ENCODE peak calls at places on chromosomes 3 and 15, in four cellular contexts. One of them, this sample, is unnamed.

GRCh38 chr15:73897441-73898261 is 24.3 kb downstream of the TBC1D21 start:
- DNase-seq in stomach: peak
- DNase-seq in ovary: no peak
- DNase-seq in sigmoid colon: no peak
- DNase-seq in this sample: peak

GRCh38 chr3:187291512-187292132 is at the start of gene MASP1:
- DNase-seq in ovary: peak
- DNase-seq in sigmoid colon: no peak
- DNase-seq in stomach: no peak
- DNase-seq in this sample: peak

GRCh38 chr3:100700708-100701107 is 8.6 kb upstream of the TFG start:
- DNase-seq in stomach: no peak
- DNase-seq in sigmoid colon: no peak
- DNase-seq in ovary: no peak
- DNase-seq in this sample: no peak

GRCh38 chr3:177569193-177569592 is 371.9 kb upstream of the TBL1XR1 start:
- DNase-seq in stomach: no peak
- DNase-seq in sigmoid colon: no peak
- DNase-seq in ovary: no peak
- DNase-seq in this sample: no peak

GRCh38 chr3:10213156-10213792 is 35.0 kb upstream of the TATDN2 start:
- DNase-seq in sigmoid colon: no peak
- DNase-seq in stomach: no peak
- DNase-seq in ovary: no peak
- DNase-seq in this sample: no peak

GRCh38 chr15:87209891-87210649 is 1046.5 kb downstream of the NTRK3 start:
- DNase-seq in stomach: no peak
- DNase-seq in sigmoid colon: no peak
- DNase-seq in ovary: no peak
- DNase-seq in this sample: no peak

GRCh38 chr3:55164876-55165275 is 237.0 kb upstream of the LRTM1 start:
- DNase-seq in sigmoid colon: no peak
- DNase-seq in ovary: no peak
- DNase-seq in stomach: no peak
- DNase-seq in this sample: no peak

GRCh38 chr3:5376761-5377160 is 189.3 kb downstream of the EDEM1 start:
- DNase-seq in ovary: no peak
- DNase-seq in stomach: peak
- DNase-seq in sigmoid colon: no peak
- DNase-seq in this sample: no peak

GRCh38 chr3:45583021-45583851 is 11.3 kb upstream of the LIMD1 start:
- DNase-seq in ovary: peak
- DNase-seq in sigmoid colon: peak
- DNase-seq in stomach: no peak
- DNase-seq in this sample: no peak

GRCh38 chr3:184785856-184786255 is 26.1 kb upstream of the VPS8 start:
- DNase-seq in ovary: no peak
- DNase-seq in stomach: no peak
- DNase-seq in sigmoid colon: no peak
- DNase-seq in this sample: peak

GRCh38 chr15:56978898-56979662 is 60.6 kb downstream of the TCF12 start:
- DNase-seq in stomach: no peak
- DNase-seq in ovary: no peak
- DNase-seq in sigmoid colon: no peak
- DNase-seq in this sample: no peak

GRCh38 chr15:90633361-90633760 is 83.8 kb upstream of the BLM start:
- DNase-seq in ovary: no peak
- DNase-seq in stomach: no peak
- DNase-seq in sigmoid colon: no peak
- DNase-seq in this sample: no peak

GRCh38 chr3:49151610-49152009 is 14.5 kb downstream of the CCDC71 start:
- DNase-seq in sigmoid colon: no peak
- DNase-seq in ovary: no peak
- DNase-seq in stomach: no peak
- DNase-seq in this sample: no peak

GRCh38 chr3:17175187-17175839 is 290.6 kb downstream of the PLCL2 start:
- DNase-seq in stomach: no peak
- DNase-seq in ovary: no peak
- DNase-seq in sigmoid colon: no peak
- DNase-seq in this sample: no peak

GRCh38 chr3:39138804-39139415 is 14.5 kb downstream of the CSRNP1 start:
- DNase-seq in ovary: peak
- DNase-seq in stomach: peak
- DNase-seq in sigmoid colon: peak
- DNase-seq in this sample: peak

GRCh38 chr3:164940737-164941136 is 137.6 kb downstream of the SI start:
- DNase-seq in sigmoid colon: no peak
- DNase-seq in ovary: no peak
- DNase-seq in stomach: no peak
- DNase-seq in this sample: no peak

GRCh38 chr15:73927003-73927475 is 777 bp downstream of the LOXL1 start:
- DNase-seq in ovary: peak
- DNase-seq in stomach: peak
- DNase-seq in sigmoid colon: peak
- DNase-seq in this sample: peak

GRCh38 chr15:60237411-60237810 is 160.4 kb downstream of the ANXA2 start:
- DNase-seq in sigmoid colon: no peak
- DNase-seq in ovary: no peak
- DNase-seq in stomach: no peak
- DNase-seq in this sample: no peak

GRCh38 chr15:85280203-85280602 is 100.2 kb upstream of the AKAP13 start:
- DNase-seq in ovary: no peak
- DNase-seq in stomach: no peak
- DNase-seq in sigmoid colon: no peak
- DNase-seq in this sample: no peak

GRCh38 chr15:100011235-100011634 is 278.0 kb upstream of the LYSMD4 start:
- DNase-seq in sigmoid colon: no peak
- DNase-seq in stomach: no peak
- DNase-seq in ovary: no peak
- DNase-seq in this sample: no peak

GRCh38 chr15:41695750-41696436 is 35.7 kb downstream of the MGA start:
- DNase-seq in ovary: no peak
- DNase-seq in stomach: no peak
- DNase-seq in sigmoid colon: no peak
- DNase-seq in this sample: peak

GRCh38 chr15:78800189-78800588 is 11.1 kb downstream of the ADAMTS7 start:
- DNase-seq in sigmoid colon: no peak
- DNase-seq in stomach: no peak
- DNase-seq in ovary: no peak
- DNase-seq in this sample: no peak

GRCh38 chr3:38297947-38298711 is 16.0 kb downstream of the SLC22A14 start:
- DNase-seq in stomach: no peak
- DNase-seq in sigmoid colon: no peak
- DNase-seq in ovary: no peak
- DNase-seq in this sample: no peak

GRCh38 chr3:169914321-169914720 is 2.9 kb downstream of the SAMD7 start:
- DNase-seq in sigmoid colon: no peak
- DNase-seq in ovary: no peak
- DNase-seq in stomach: no peak
- DNase-seq in this sample: no peak

GRCh38 chr3:156762631-156763185 is 63.4 kb upstream of the LEKR1 start:
- DNase-seq in sigmoid colon: peak
- DNase-seq in ovary: no peak
- DNase-seq in stomach: no peak
- DNase-seq in this sample: no peak

GRCh38 chr3:191005790-191006189 is 143.3 kb upstream of the GMNC start:
- DNase-seq in ovary: no peak
- DNase-seq in stomach: no peak
- DNase-seq in sigmoid colon: no peak
- DNase-seq in this sample: no peak

GRCh38 chr3:195900426-195901355 is 7.7 kb downstream of the TNK2 start:
- DNase-seq in sigmoid colon: peak
- DNase-seq in stomach: peak
- DNase-seq in ovary: peak
- DNase-seq in this sample: peak

GRCh38 chr3:195100903-195101591 is 169.9 kb downstream of the XXYLT1 start:
- DNase-seq in sigmoid colon: no peak
- DNase-seq in stomach: peak
- DNase-seq in ovary: no peak
- DNase-seq in this sample: peak

DNA sequence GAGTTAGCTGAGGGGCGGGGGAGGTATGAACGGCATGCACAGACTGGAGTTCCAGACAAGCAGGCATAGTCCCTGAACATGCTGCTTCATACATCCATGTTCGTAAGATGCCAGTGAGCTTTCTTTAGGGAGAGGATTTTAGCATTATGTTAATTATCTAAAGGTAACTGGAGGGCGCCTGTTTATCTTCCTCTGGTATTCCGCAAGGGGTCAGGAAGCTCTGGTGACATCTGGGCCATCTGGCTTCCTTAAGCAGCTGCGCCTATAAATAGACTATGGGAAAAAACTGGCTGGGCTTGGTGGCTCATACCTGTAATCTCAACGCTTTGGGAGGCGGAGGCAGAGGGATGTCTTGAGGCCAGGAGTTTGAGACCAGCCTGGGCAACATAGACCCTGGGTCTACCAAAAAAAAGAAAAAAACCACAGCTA is 1.5 kb upstream of the FBXO22 start:
- DNase-seq in sigmoid colon: no peak
- DNase-seq in stomach: no peak
- DNase-seq in ovary: no peak
- DNase-seq in this sample: no peak
- TF ChIP-seq EP300 in sigmoid colon: no peak
- TF ChIP-seq EP300 in stomach: no peak
- TF ChIP-seq EP300 in ovary: no peak
- TF ChIP-seq EP300 in this sample: no peak

GRCh38 chr3:155747286-155747685 is 2.4 kb upstream of the PLCH1 start:
- DNase-seq in stomach: no peak
- DNase-seq in ovary: no peak
- DNase-seq in sigmoid colon: no peak
- DNase-seq in this sample: no peak

GRCh38 chr3:155745795-155746550 is 1.1 kb upstream of the PLCH1 start:
- DNase-seq in sigmoid colon: no peak
- DNase-seq in ovary: no peak
- DNase-seq in stomach: peak
- DNase-seq in this sample: peak

GRCh38 chr3:155746703-155747102 is 1.8 kb upstream of the PLCH1 start:
- DNase-seq in sigmoid colon: no peak
- DNase-seq in stomach: no peak
- DNase-seq in ovary: no peak
- DNase-seq in this sample: no peak

GRCh38 chr3:155748611-155749365 is 3.9 kb upstream of the PLCH1 start:
- DNase-seq in stomach: no peak
- DNase-seq in sigmoid colon: no peak
- DNase-seq in ovary: no peak
- DNase-seq in this sample: no peak

GRCh38 chr3:155747867-155748266 is 3.0 kb upstream of the PLCH1 start:
- DNase-seq in ovary: no peak
- DNase-seq in sigmoid colon: no peak
- DNase-seq in stomach: no peak
- DNase-seq in this sample: no peak
- TF ChIP-seq EP300 in ovary: no peak
- TF ChIP-seq EP300 in sigmoid colon: no peak
- TF ChIP-seq EP300 in stomach: no peak
- TF ChIP-seq EP300 in this sample: no peak

DNA sequence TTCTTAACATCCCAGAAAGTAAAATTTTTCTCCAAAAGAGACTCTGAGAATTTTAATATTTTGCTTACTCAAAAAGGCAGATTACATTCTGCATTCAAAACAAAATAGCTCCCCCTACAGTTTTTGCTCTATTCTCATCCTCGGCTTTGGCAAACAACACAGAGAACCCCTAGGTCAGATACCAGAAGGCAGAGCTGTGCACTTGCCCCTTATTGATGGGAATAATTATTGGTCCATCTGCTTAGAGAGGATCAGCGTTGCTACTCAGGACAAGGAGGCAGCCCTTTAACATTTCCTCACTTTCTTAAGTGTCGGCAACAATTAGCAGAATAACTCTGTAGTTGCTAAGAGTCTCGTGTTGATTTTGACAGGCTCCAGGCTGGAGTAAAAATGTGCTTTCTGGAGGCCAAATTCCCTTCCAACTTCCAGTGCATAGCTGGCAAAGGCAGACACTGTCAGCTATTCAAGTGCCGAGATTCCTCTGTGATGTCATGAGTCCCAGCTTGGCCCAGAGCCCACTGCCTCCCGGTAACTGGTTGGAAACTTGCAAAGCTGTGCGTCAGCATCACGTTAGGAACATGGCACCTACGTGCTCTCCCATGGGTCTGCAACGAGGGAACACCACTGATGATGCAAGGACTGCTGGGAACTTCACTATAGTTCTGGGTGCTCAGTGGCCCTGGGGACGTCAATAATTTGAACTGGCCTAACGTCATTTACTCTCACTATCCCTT is 482.7 kb upstream of the ADAMTS9 start:
- DNase-seq in ovary: peak
- DNase-seq in stomach: peak
- DNase-seq in sigmoid colon: peak
- DNase-seq in this sample: peak
- TF ChIP-seq EP300 in ovary: peak
- TF ChIP-seq EP300 in stomach: peak
- TF ChIP-seq EP300 in sigmoid colon: peak
- TF ChIP-seq EP300 in this sample: peak

GRCh38 chr3:32422943-32423342 is 31.3 kb downstream of the CMTM7 start:
- DNase-seq in sigmoid colon: no peak
- DNase-seq in ovary: no peak
- DNase-seq in stomach: no peak
- DNase-seq in this sample: no peak

GRCh38 chr3:32421185-32421584 is 29.5 kb downstream of the CMTM7 start:
- DNase-seq in sigmoid colon: no peak
- DNase-seq in stomach: no peak
- DNase-seq in ovary: no peak
- DNase-seq in this sample: no peak

GRCh38 chr3:32421991-32422859 is 30.6 kb downstream of the CMTM7 start:
- DNase-seq in sigmoid colon: peak
- DNase-seq in ovary: peak
- DNase-seq in stomach: peak
- DNase-seq in this sample: peak

GRCh38 chr3:32419766-32420137 is 28.1 kb downstream of the CMTM7 start:
- DNase-seq in ovary: no peak
- DNase-seq in sigmoid colon: no peak
- DNase-seq in stomach: no peak
- DNase-seq in this sample: no peak

GRCh38 chr3:32420138-32420981 is 28.7 kb downstream of the CMTM7 start:
- DNase-seq in sigmoid colon: no peak
- DNase-seq in stomach: peak
- DNase-seq in ovary: no peak
- DNase-seq in this sample: no peak
- TF ChIP-seq EP300 in sigmoid colon: no peak
- TF ChIP-seq EP300 in stomach: no peak
- TF ChIP-seq EP300 in ovary: no peak
- TF ChIP-seq EP300 in this sample: no peak

GRCh38 chr3:47380601-47381316 is at the start of gene PTPN23:
- DNase-seq in stomach: peak
- DNase-seq in sigmoid colon: peak
- DNase-seq in ovary: peak
- DNase-seq in this sample: peak
- TF ChIP-seq EP300 in stomach: no peak
- TF ChIP-seq EP300 in sigmoid colon: no peak
- TF ChIP-seq EP300 in ovary: peak
- TF ChIP-seq EP300 in this sample: no peak

GRCh38 chr3:58306662-58307286 is 454 bp downstream of the HTD2 start:
- DNase-seq in stomach: peak
- DNase-seq in ovary: peak
- DNase-seq in sigmoid colon: peak
- DNase-seq in this sample: peak

GRCh38 chr3:58308728-58309127 is 2.4 kb downstream of the HTD2 start:
- DNase-seq in stomach: no peak
- DNase-seq in ovary: no peak
- DNase-seq in sigmoid colon: peak
- DNase-seq in this sample: no peak

GRCh38 chr3:58305882-58306661 is at the start of the genes HTD2 and RPP14:
- DNase-seq in ovary: peak
- DNase-seq in sigmoid colon: peak
- DNase-seq in stomach: peak
- DNase-seq in this sample: peak
- TF ChIP-seq EP300 in ovary: no peak
- TF ChIP-seq EP300 in sigmoid colon: no peak
- TF ChIP-seq EP300 in stomach: no peak
- TF ChIP-seq EP300 in this sample: no peak

This sample was measured in upper lobe of left lung.